ENCODE peak calls at places on chromosome 4, in seven cellular contexts. One of them, this sample, is unnamed.

GRCh38 chr4:185254434-185254833 is 45.0 kb downstream of the SNX25 start:
- DNase-seq in GM12892: no peak
- DNase-seq in brain microvascular endothelial cell: peak; percentile 72
- DNase-seq in ascending aorta: no peak
- DNase-seq in ureter: no peak
- DNase-seq in stimulated activated CD8-positive, alpha-beta memory T cell treated with anti-CD3 and anti-CD28 coated beads, Interleukin-7, amount 100 ng/mL, for 1 hour: no peak
- DNase-seq in lower leg skin: no peak
- DNase-seq in this sample: peak; percentile 8

GRCh38 chr4:121358473-121358872 is 22.3 kb downstream of the QRFPR start:
- DNase-seq in lower leg skin: no peak
- DNase-seq in stimulated activated CD8-positive, alpha-beta memory T cell treated with anti-CD3 and anti-CD28 coated beads, Interleukin-7, amount 100 ng/mL, for 1 hour: no peak
- DNase-seq in ascending aorta: no peak
- DNase-seq in ureter: no peak
- DNase-seq in brain microvascular endothelial cell: peak; percentile 34
- DNase-seq in GM12892: no peak
- DNase-seq in this sample: no peak

GRCh38 chr4:1813231-1813630 is 20.1 kb downstream of the FGFR3 start:
- DNase-seq in GM12892: no peak
- DNase-seq in stimulated activated CD8-positive, alpha-beta memory T cell treated with anti-CD3 and anti-CD28 coated beads, Interleukin-7, amount 100 ng/mL, for 1 hour: no peak
- DNase-seq in lower leg skin: no peak
- DNase-seq in ascending aorta: no peak
- DNase-seq in ureter: no peak
- DNase-seq in brain microvascular endothelial cell: no peak
- DNase-seq in this sample: no peak

GRCh38 chr4:58669783-58670182 is 1559.6 kb upstream of the IGFBP7 start:
- DNase-seq in brain microvascular endothelial cell: no peak
- DNase-seq in GM12892: no peak
- DNase-seq in ureter: no peak
- DNase-seq in lower leg skin: no peak
- DNase-seq in ascending aorta: no peak
- DNase-seq in stimulated activated CD8-positive, alpha-beta memory T cell treated with anti-CD3 and anti-CD28 coated beads, Interleukin-7, amount 100 ng/mL, for 1 hour: no peak
- DNase-seq in this sample: no peak

GRCh38 chr4:112322866-112323265 is 25.7 kb downstream of the ALPK1 start:
- DNase-seq in ascending aorta: no peak
- DNase-seq in brain microvascular endothelial cell: no peak
- DNase-seq in GM12892: no peak
- DNase-seq in stimulated activated CD8-positive, alpha-beta memory T cell treated with anti-CD3 and anti-CD28 coated beads, Interleukin-7, amount 100 ng/mL, for 1 hour: no peak
- DNase-seq in ureter: no peak
- DNase-seq in lower leg skin: no peak
- DNase-seq in this sample: no peak

GRCh38 chr4:85829276-85830051 is 354.5 kb downstream of the ARHGAP24 start:
- DNase-seq in brain microvascular endothelial cell: no peak
- DNase-seq in ascending aorta: no peak
- DNase-seq in stimulated activated CD8-positive, alpha-beta memory T cell treated with anti-CD3 and anti-CD28 coated beads, Interleukin-7, amount 100 ng/mL, for 1 hour: no peak
- DNase-seq in ureter: no peak
- DNase-seq in lower leg skin: no peak
- DNase-seq in GM12892: no peak
- DNase-seq in this sample: no peak

GRCh38 chr4:184396001-184396400 is 78.3 kb downstream of the IRF2 start:
- DNase-seq in GM12892: peak; percentile 46
- DNase-seq in stimulated activated CD8-positive, alpha-beta memory T cell treated with anti-CD3 and anti-CD28 coated beads, Interleukin-7, amount 100 ng/mL, for 1 hour: no peak
- DNase-seq in ascending aorta: no peak
- DNase-seq in ureter: peak; percentile 33
- DNase-seq in lower leg skin: peak; percentile 45
- DNase-seq in brain microvascular endothelial cell: no peak
- DNase-seq in this sample: no peak

GRCh38 chr4:55925235-55925634 is 23.5 kb upstream of the CEP135 start:
- DNase-seq in brain microvascular endothelial cell: no peak
- DNase-seq in stimulated activated CD8-positive, alpha-beta memory T cell treated with anti-CD3 and anti-CD28 coated beads, Interleukin-7, amount 100 ng/mL, for 1 hour: no peak
- DNase-seq in ureter: no peak
- DNase-seq in GM12892: no peak
- DNase-seq in ascending aorta: no peak
- DNase-seq in lower leg skin: no peak
- DNase-seq in this sample: no peak

GRCh38 chr4:76705497-76705896 is 192.4 kb downstream of the SOWAHB start:
- DNase-seq in ascending aorta: no peak
- DNase-seq in brain microvascular endothelial cell: no peak
- DNase-seq in GM12892: no peak
- DNase-seq in stimulated activated CD8-positive, alpha-beta memory T cell treated with anti-CD3 and anti-CD28 coated beads, Interleukin-7, amount 100 ng/mL, for 1 hour: no peak
- DNase-seq in lower leg skin: no peak
- DNase-seq in ureter: no peak
- DNase-seq in this sample: no peak

GRCh38 chr4:95409127-95409526 is 139.6 kb downstream of the UNC5C start:
- DNase-seq in stimulated activated CD8-positive, alpha-beta memory T cell treated with anti-CD3 and anti-CD28 coated beads, Interleukin-7, amount 100 ng/mL, for 1 hour: no peak
- DNase-seq in ureter: no peak
- DNase-seq in GM12892: no peak
- DNase-seq in ascending aorta: no peak
- DNase-seq in lower leg skin: no peak
- DNase-seq in brain microvascular endothelial cell: peak; percentile 4
- DNase-seq in this sample: no peak

GRCh38 chr4:55008166-55009056 is 117.0 kb downstream of the KDR start:
- DNase-seq in GM12892: peak; percentile 11
- DNase-seq in ureter: no peak
- DNase-seq in ascending aorta: no peak
- DNase-seq in brain microvascular endothelial cell: no peak
- DNase-seq in lower leg skin: no peak
- DNase-seq in stimulated activated CD8-positive, alpha-beta memory T cell treated with anti-CD3 and anti-CD28 coated beads, Interleukin-7, amount 100 ng/mL, for 1 hour: no peak
- DNase-seq in this sample: no peak

GRCh38 chr4:40316333-40316781 is 18.8 kb upstream of the CHRNA9 start:
- DNase-seq in brain microvascular endothelial cell: peak; percentile 90
- DNase-seq in GM12892: no peak
- DNase-seq in lower leg skin: peak; percentile 0
- DNase-seq in ascending aorta: no peak
- DNase-seq in ureter: no peak
- DNase-seq in stimulated activated CD8-positive, alpha-beta memory T cell treated with anti-CD3 and anti-CD28 coated beads, Interleukin-7, amount 100 ng/mL, for 1 hour: no peak
- DNase-seq in this sample: peak; percentile 40

GRCh38 chr4:79621061-79621460 is 213.0 kb upstream of the GK2 start:
- DNase-seq in GM12892: no peak
- DNase-seq in ascending aorta: no peak
- DNase-seq in stimulated activated CD8-positive, alpha-beta memory T cell treated with anti-CD3 and anti-CD28 coated beads, Interleukin-7, amount 100 ng/mL, for 1 hour: no peak
- DNase-seq in lower leg skin: no peak
- DNase-seq in ureter: no peak
- DNase-seq in brain microvascular endothelial cell: no peak
- DNase-seq in this sample: no peak

GRCh38 chr4:158630893-158631292 is 40.8 kb downstream of the C4orf46 start:
- DNase-seq in GM12892: no peak
- DNase-seq in ascending aorta: no peak
- DNase-seq in brain microvascular endothelial cell: peak; percentile 76
- DNase-seq in stimulated activated CD8-positive, alpha-beta memory T cell treated with anti-CD3 and anti-CD28 coated beads, Interleukin-7, amount 100 ng/mL, for 1 hour: no peak
- DNase-seq in lower leg skin: no peak
- DNase-seq in ureter: no peak
- DNase-seq in this sample: no peak

GRCh38 chr4:87843936-87844335 is 11.2 kb downstream of the MEPE start:
- DNase-seq in GM12892: no peak
- DNase-seq in ureter: no peak
- DNase-seq in brain microvascular endothelial cell: peak; percentile 59
- DNase-seq in ascending aorta: no peak
- DNase-seq in lower leg skin: no peak
- DNase-seq in stimulated activated CD8-positive, alpha-beta memory T cell treated with anti-CD3 and anti-CD28 coated beads, Interleukin-7, amount 100 ng/mL, for 1 hour: no peak
- DNase-seq in this sample: no peak

GRCh38 chr4:168765322-168765721 is 244.7 kb downstream of the CBR4 start:
- DNase-seq in ascending aorta: no peak
- DNase-seq in GM12892: no peak
- DNase-seq in brain microvascular endothelial cell: no peak
- DNase-seq in lower leg skin: no peak
- DNase-seq in ureter: no peak
- DNase-seq in stimulated activated CD8-positive, alpha-beta memory T cell treated with anti-CD3 and anti-CD28 coated beads, Interleukin-7, amount 100 ng/mL, for 1 hour: no peak
- DNase-seq in this sample: no peak

GRCh38 chr4:182492456-182492855 is 249.3 kb downstream of the TENM3 start:
- DNase-seq in lower leg skin: no peak
- DNase-seq in stimulated activated CD8-positive, alpha-beta memory T cell treated with anti-CD3 and anti-CD28 coated beads, Interleukin-7, amount 100 ng/mL, for 1 hour: no peak
- DNase-seq in brain microvascular endothelial cell: peak; percentile 51
- DNase-seq in ureter: no peak
- DNase-seq in ascending aorta: no peak
- DNase-seq in GM12892: no peak
- DNase-seq in this sample: no peak

GRCh38 chr4:1895971-1896657 is 24.9 kb downstream of the NSD2 start:
- DNase-seq in ureter: no peak
- DNase-seq in stimulated activated CD8-positive, alpha-beta memory T cell treated with anti-CD3 and anti-CD28 coated beads, Interleukin-7, amount 100 ng/mL, for 1 hour: no peak
- DNase-seq in ascending aorta: no peak
- DNase-seq in GM12892: no peak
- DNase-seq in lower leg skin: no peak
- DNase-seq in brain microvascular endothelial cell: no peak
- DNase-seq in this sample: no peak

GRCh38 chr4:27043200-27043599 is 182.6 kb downstream of the STIM2 start:
- DNase-seq in ureter: no peak
- DNase-seq in brain microvascular endothelial cell: no peak
- DNase-seq in stimulated activated CD8-positive, alpha-beta memory T cell treated with anti-CD3 and anti-CD28 coated beads, Interleukin-7, amount 100 ng/mL, for 1 hour: no peak
- DNase-seq in lower leg skin: no peak
- DNase-seq in ascending aorta: no peak
- DNase-seq in GM12892: no peak
- DNase-seq in this sample: no peak

GRCh38 chr4:118816538-118817177 is 19.3 kb downstream of the SEC24D start:
- DNase-seq in ascending aorta: no peak
- DNase-seq in lower leg skin: no peak
- DNase-seq in ureter: no peak
- DNase-seq in brain microvascular endothelial cell: peak; percentile 27
- DNase-seq in stimulated activated CD8-positive, alpha-beta memory T cell treated with anti-CD3 and anti-CD28 coated beads, Interleukin-7, amount 100 ng/mL, for 1 hour: no peak
- DNase-seq in GM12892: no peak
- DNase-seq in this sample: no peak

GRCh38 chr4:70714061-70714468 is 7.7 kb upstream of the RUFY3 start:
- DNase-seq in lower leg skin: no peak
- DNase-seq in brain microvascular endothelial cell: no peak
- DNase-seq in ascending aorta: no peak
- DNase-seq in GM12892: no peak
- DNase-seq in ureter: no peak
- DNase-seq in stimulated activated CD8-positive, alpha-beta memory T cell treated with anti-CD3 and anti-CD28 coated beads, Interleukin-7, amount 100 ng/mL, for 1 hour: no peak
- DNase-seq in this sample: no peak

GRCh38 chr4:54657556-54658313 is at the start of gene KIT:
- DNase-seq in brain microvascular endothelial cell: peak; percentile 48
- DNase-seq in ascending aorta: no peak
- DNase-seq in GM12892: peak; percentile 19
- DNase-seq in stimulated activated CD8-positive, alpha-beta memory T cell treated with anti-CD3 and anti-CD28 coated beads, Interleukin-7, amount 100 ng/mL, for 1 hour: no peak
- DNase-seq in ureter: peak; percentile 48
- DNase-seq in lower leg skin: peak; percentile 91
- DNase-seq in this sample: no peak

GRCh38 chr4:159280442-159281172 is 177.7 kb downstream of the RAPGEF2 start:
- DNase-seq in stimulated activated CD8-positive, alpha-beta memory T cell treated with anti-CD3 and anti-CD28 coated beads, Interleukin-7, amount 100 ng/mL, for 1 hour: no peak
- DNase-seq in brain microvascular endothelial cell: no peak
- DNase-seq in ascending aorta: no peak
- DNase-seq in GM12892: no peak
- DNase-seq in ureter: no peak
- DNase-seq in lower leg skin: no peak
- DNase-seq in this sample: no peak

GRCh38 chr4:147492761-147493160 is 11.9 kb downstream of the EDNRA start:
- DNase-seq in brain microvascular endothelial cell: peak; percentile 92
- DNase-seq in ureter: no peak
- DNase-seq in ascending aorta: no peak
- DNase-seq in GM12892: no peak
- DNase-seq in lower leg skin: no peak
- DNase-seq in stimulated activated CD8-positive, alpha-beta memory T cell treated with anti-CD3 and anti-CD28 coated beads, Interleukin-7, amount 100 ng/mL, for 1 hour: no peak
- DNase-seq in this sample: no peak

GRCh38 chr4:111499291-111499690 is 646.0 kb upstream of the FAM241A start:
- DNase-seq in ureter: no peak
- DNase-seq in ascending aorta: no peak
- DNase-seq in lower leg skin: no peak
- DNase-seq in brain microvascular endothelial cell: no peak
- DNase-seq in GM12892: no peak
- DNase-seq in stimulated activated CD8-positive, alpha-beta memory T cell treated with anti-CD3 and anti-CD28 coated beads, Interleukin-7, amount 100 ng/mL, for 1 hour: no peak
- DNase-seq in this sample: no peak

GRCh38 chr4:83124079-83124780 is 9.7 kb upstream of the PLAC8 start:
- DNase-seq in ascending aorta: no peak
- DNase-seq in GM12892: no peak
- DNase-seq in ureter: no peak
- DNase-seq in lower leg skin: no peak
- DNase-seq in stimulated activated CD8-positive, alpha-beta memory T cell treated with anti-CD3 and anti-CD28 coated beads, Interleukin-7, amount 100 ng/mL, for 1 hour: no peak
- DNase-seq in brain microvascular endothelial cell: no peak
- DNase-seq in this sample: no peak

GRCh38 chr4:146134761-146135160 is 40.8 kb upstream of the LSM6 start:
- DNase-seq in GM12892: no peak
- DNase-seq in ureter: peak; percentile 85
- DNase-seq in brain microvascular endothelial cell: no peak
- DNase-seq in ascending aorta: no peak
- DNase-seq in stimulated activated CD8-positive, alpha-beta memory T cell treated with anti-CD3 and anti-CD28 coated beads, Interleukin-7, amount 100 ng/mL, for 1 hour: no peak
- DNase-seq in lower leg skin: no peak
- DNase-seq in this sample: no peak

GRCh38 chr4:139651282-139652194 is 14.1 kb upstream of the MGST2 start:
- DNase-seq in lower leg skin: peak; percentile 95
- DNase-seq in ascending aorta: no peak
- DNase-seq in GM12892: no peak
- DNase-seq in ureter: peak; percentile 83
- DNase-seq in brain microvascular endothelial cell: peak; percentile 75
- DNase-seq in stimulated activated CD8-positive, alpha-beta memory T cell treated with anti-CD3 and anti-CD28 coated beads, Interleukin-7, amount 100 ng/mL, for 1 hour: peak; percentile 41
- DNase-seq in this sample: peak; percentile 55

GRCh38 chr4:36269116-36269515 is 12.3 kb upstream of the DTHD1 start:
- DNase-seq in lower leg skin: no peak
- DNase-seq in stimulated activated CD8-positive, alpha-beta memory T cell treated with anti-CD3 and anti-CD28 coated beads, Interleukin-7, amount 100 ng/mL, for 1 hour: no peak
- DNase-seq in GM12892: no peak
- DNase-seq in ascending aorta: no peak
- DNase-seq in ureter: no peak
- DNase-seq in brain microvascular endothelial cell: no peak
- DNase-seq in this sample: peak; percentile 27

GRCh38 chr4:155675709-155676429 is 9.2 kb downstream of the GUCY1A1 start:
- DNase-seq in GM12892: no peak
- DNase-seq in lower leg skin: no peak
- DNase-seq in ascending aorta: no peak
- DNase-seq in brain microvascular endothelial cell: no peak
- DNase-seq in stimulated activated CD8-positive, alpha-beta memory T cell treated with anti-CD3 and anti-CD28 coated beads, Interleukin-7, amount 100 ng/mL, for 1 hour: no peak
- DNase-seq in ureter: no peak
- DNase-seq in this sample: no peak

GRCh38 chr4:93830090-93830818 is 1.7 kb downstream of the ATOH1 start:
- DNase-seq in ascending aorta: no peak
- DNase-seq in GM12892: no peak
- DNase-seq in ureter: no peak
- DNase-seq in lower leg skin: no peak
- DNase-seq in brain microvascular endothelial cell: no peak
- DNase-seq in stimulated activated CD8-positive, alpha-beta memory T cell treated with anti-CD3 and anti-CD28 coated beads, Interleukin-7, amount 100 ng/mL, for 1 hour: no peak
- DNase-seq in this sample: no peak

GRCh38 chr4:113103556-113103955 is 54.1 kb downstream of the ANK2 start:
- DNase-seq in stimulated activated CD8-positive, alpha-beta memory T cell treated with anti-CD3 and anti-CD28 coated beads, Interleukin-7, amount 100 ng/mL, for 1 hour: no peak
- DNase-seq in ureter: no peak
- DNase-seq in lower leg skin: no peak
- DNase-seq in ascending aorta: no peak
- DNase-seq in GM12892: no peak
- DNase-seq in brain microvascular endothelial cell: no peak
- DNase-seq in this sample: no peak

GRCh38 chr4:176838611-176839411 is 46.1 kb upstream of the VEGFC start:
- DNase-seq in lower leg skin: no peak
- DNase-seq in stimulated activated CD8-positive, alpha-beta memory T cell treated with anti-CD3 and anti-CD28 coated beads, Interleukin-7, amount 100 ng/mL, for 1 hour: no peak
- DNase-seq in ureter: no peak
- DNase-seq in ascending aorta: no peak
- DNase-seq in GM12892: no peak
- DNase-seq in brain microvascular endothelial cell: no peak
- DNase-seq in this sample: no peak

GRCh38 chr4:3875466-3875865 is 109.3 kb downstream of the ADRA2C start:
- DNase-seq in GM12892: no peak
- DNase-seq in ascending aorta: no peak
- DNase-seq in lower leg skin: peak; percentile 48
- DNase-seq in stimulated activated CD8-positive, alpha-beta memory T cell treated with anti-CD3 and anti-CD28 coated beads, Interleukin-7, amount 100 ng/mL, for 1 hour: no peak
- DNase-seq in ureter: no peak
- DNase-seq in brain microvascular endothelial cell: no peak
- DNase-seq in this sample: no peak

GRCh38 chr4:107050525-107051135 is 14.5 kb upstream of the DKK2 start:
- DNase-seq in lower leg skin: no peak
- DNase-seq in ureter: no peak
- DNase-seq in ascending aorta: no peak
- DNase-seq in brain microvascular endothelial cell: no peak
- DNase-seq in stimulated activated CD8-positive, alpha-beta memory T cell treated with anti-CD3 and anti-CD28 coated beads, Interleukin-7, amount 100 ng/mL, for 1 hour: no peak
- DNase-seq in GM12892: no peak
- DNase-seq in this sample: no peak

This sample was measured in effector CD4-positive, alpha-beta T cell.